ENCODE peak calls at places on chromosomes 7 and 10, in four cellular contexts. E is effector memory CD8-positive, alpha-beta T cell; D is transverse colon; B is LNCaP clone FGC. T is an unnamed sample.

GRCh38 chr7:22853674-22854157 is 31.1 kb upstream of the TOMM7 start:
- DNase-seq in E (peak; percentile 58), B (no peak), D (peak; percentile 36), T (no peak)

GRCh38 chr7:120802751-120803150 is 55.2 kb downstream of the TSPAN12 start:
- DNase-seq in B (no peak), E (no peak), D (no peak), T (no peak)

GRCh38 chr7:71419546-71420337 is 287.8 kb downstream of the GALNT17 start:
- DNase-seq in D (no peak), B (no peak), E (no peak), T (no peak)

GRCh38 chr7:128701062-128701785 is 29.1 kb downstream of the GARIN1A start:
- DNase-seq in E (no peak), B (no peak), D (no peak), T (no peak)

GRCh38 chr7:115009736-115010435 is 88.0 kb downstream of the MDFIC start:
- DNase-seq in D (peak; percentile 19), B (no peak), E (no peak), T (peak; percentile 58)

GRCh38 chr10:11145498-11145855 is 127.8 kb downstream of the CELF2 start:
- DNase-seq in E (peak; percentile 60), B (no peak), D (peak; percentile 63), T (no peak)

GRCh38 chr7:85074016-85074415 is 112.8 kb downstream of the SEMA3D start:
- DNase-seq in B (no peak), E (no peak), D (no peak), T (no peak)

GRCh38 chr10:59037506-59037905 is 138.9 kb upstream of the PHYHIPL start:
- DNase-seq in D (no peak), B (no peak), E (no peak), T (no peak)

GRCh38 chr10:97320480-97321031 is 1.5 kb downstream of the FRAT1 start:
- DNase-seq in E (peak; percentile 19), B (no peak), D (peak; percentile 32), T (no peak)

GRCh38 chr7:141456298-141456697 is 94.9 kb upstream of the AGK start:
- DNase-seq in D (no peak), B (no peak), E (no peak), T (no peak)

GRCh38 chr10:119775529-119775928 is 49.7 kb downstream of the INPP5F start:
- DNase-seq in E (no peak), B (no peak), D (no peak), T (no peak)

GRCh38 chr10:133307776-133308430 is 769 bp downstream of the TUBGCP2 start:
- DNase-seq in B (peak; percentile 67), D (peak; percentile 91), E (peak; percentile 86), T (no peak)

GRCh38 chr7:19145429-19146201 is 394 bp upstream of the FERD3L start:
- DNase-seq in D (no peak), B (no peak), E (no peak), T (no peak)

GRCh38 chr10:91955114-91955513 is 31.5 kb downstream of the BTAF1 start:
- DNase-seq in E (no peak), D (no peak), B (no peak), T (no peak)

GRCh38 chr10:50807851-50808776 is 68.4 kb downstream of the ASAH2B start:
- DNase-seq in D (no peak), E (no peak), B (no peak), T (peak; percentile 52)

T was measured in GM04504.